ENCODE peak calls at places on chromosomes 1 and 21, in seven cellular contexts. U is right lobe of liver, M is progenitor cell of endocrine pancreas, A is choroid plexus epithelial cell, V is fibroblast of mammary gland, G is cardiac muscle cell, R is tibial nerve. Y is an unnamed sample.

GRCh38 chr1:38093569-38094520 is 47.3 kb upstream of the POU3F1 start:
- DNase-seq in R (no peak), G (no peak), V (no peak), U (no peak), A (no peak), M (no peak), Y (no peak)

GRCh38 chr1:246294263-246294662 is 212.8 kb downstream of the SMYD3 start:
- DNase-seq in M (no peak), U (no peak), R (no peak), A (no peak), G (no peak), V (no peak), Y (no peak)

GRCh38 chr21:29521872-29522271 is 223.2 kb downstream of the BACH1 start:
- DNase-seq in M (no peak), U (no peak), A (no peak), G (no peak), V (no peak), R (no peak), Y (no peak)

GRCh38 chr1:226893936-226894335 is 23.5 kb downstream of the PSEN2 start:
- DNase-seq in M (no peak), V (no peak), U (peak; percentile 43), G (no peak), A (no peak), R (no peak), Y (no peak)

GRCh38 chr21:31872072-31872451 is 758 bp upstream of the HUNK start:
- DNase-seq in U (no peak), A (no peak), M (no peak), R (no peak), G (no peak), V (no peak), Y (no peak)

GRCh38 chr21:37659874-37660273 is 256.4 kb downstream of the KCNJ6 start:
- DNase-seq in U (peak; percentile 81), G (no peak), M (no peak), A (no peak), R (no peak), V (no peak), Y (no peak)

GRCh38 chr21:37136261-37136660 is 63.2 kb downstream of the TTC3 start:
- DNase-seq in G (no peak), U (no peak), R (no peak), V (no peak), A (no peak), M (no peak), Y (no peak)

GRCh38 chr1:6962390-6962955 is 177.2 kb downstream of the CAMTA1 start:
- DNase-seq in G (peak; percentile 38), R (peak; percentile 18), A (peak; percentile 8), U (no peak), V (peak; percentile 1), M (peak; percentile 52), Y (no peak)

GRCh38 chr1:196734460-196734859 is 40.2 kb upstream of the CFHR3 start:
- DNase-seq in V (no peak), U (no peak), R (no peak), M (no peak), G (no peak), A (no peak), Y (no peak)

GRCh38 chr21:34946385-34947121 is 102.5 kb downstream of the RUNX1 start:
- DNase-seq in M (no peak), U (no peak), R (no peak), A (no peak), G (no peak), V (no peak), Y (no peak)
- TF ChIP-seq CTCF in M (no peak), U (no peak), R (no peak), A (no peak), G (no peak), V (no peak), Y (no peak)

DNA sequence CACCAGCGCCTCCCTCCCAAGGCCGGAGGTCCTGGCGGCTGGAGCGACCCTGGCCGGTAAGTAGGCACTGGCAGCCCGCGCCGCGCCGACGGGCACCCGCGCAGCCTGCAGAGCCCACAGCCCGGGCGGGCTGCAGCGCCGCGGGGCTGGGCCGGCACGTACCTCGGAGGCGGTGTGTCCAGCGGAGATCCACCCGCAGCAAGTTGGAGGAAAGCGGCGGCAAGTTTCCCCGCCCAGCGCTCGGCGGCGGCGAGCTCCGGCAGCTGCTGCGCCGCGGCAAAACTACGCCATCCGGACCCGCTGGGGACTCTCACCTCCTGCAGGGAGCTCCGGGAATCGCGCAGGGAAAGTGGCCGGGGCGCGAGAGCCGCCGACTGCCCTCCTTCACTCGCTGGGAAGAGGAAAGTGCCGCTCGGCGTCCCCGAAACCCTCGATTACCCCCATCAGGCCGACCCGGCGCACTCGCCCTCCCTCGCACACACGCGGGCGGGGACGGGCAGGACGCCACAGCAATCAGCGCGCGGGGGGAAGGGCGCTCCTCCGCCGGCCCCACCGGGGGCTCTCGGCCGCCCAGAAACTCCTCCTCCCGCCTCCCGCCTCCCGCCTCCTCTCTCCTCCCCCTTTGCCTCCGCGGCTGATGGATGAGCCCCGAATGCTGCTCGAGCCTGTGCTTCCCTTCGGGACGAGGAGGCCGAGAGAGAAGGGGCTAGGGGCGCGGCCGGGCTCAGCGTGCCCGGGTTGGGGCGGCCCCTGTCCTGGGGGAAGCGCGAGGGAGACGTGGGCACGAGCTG is at the start of gene TGFBR3:
- DNase-seq in M (peak; percentile 78), G (peak; percentile 98), U (peak; percentile 96), A (peak; percentile 88), V (peak; percentile 91), R (peak; percentile 89), Y (no peak)
- TF ChIP-seq CTCF in M (peak; percentile 57), G (peak; percentile 56), U (peak; percentile 42), A (peak; percentile 55), V (peak; percentile 33), R (peak; percentile 63), Y (no peak)

DNA sequence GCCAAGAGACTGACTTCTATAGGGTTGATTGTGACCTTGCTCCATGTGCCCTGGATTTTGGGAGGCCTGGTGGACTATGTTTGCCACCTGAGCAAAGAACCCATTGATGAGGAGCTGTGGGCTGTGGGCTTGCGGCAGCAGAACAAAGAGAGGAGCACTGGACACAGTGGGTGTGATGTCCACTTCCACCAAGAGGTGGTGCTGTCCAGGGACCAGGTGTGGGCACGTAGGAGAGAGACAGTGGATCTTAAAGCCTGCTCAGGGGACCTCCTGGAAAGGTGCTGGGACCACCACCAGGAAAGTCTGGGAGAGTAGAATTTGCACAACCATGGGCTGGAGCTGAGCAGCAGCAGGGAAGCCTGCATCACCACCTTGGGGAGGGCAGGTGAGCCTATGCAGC is 106.7 kb upstream of the ETS2 start:
- DNase-seq in V (no peak), R (no peak), M (no peak), U (no peak), A (peak; percentile 12), G (no peak), Y (no peak)
- TF ChIP-seq CTCF in V (peak; percentile 23), R (no peak), M (peak; percentile 33), U (no peak), A (peak; percentile 51), G (peak; percentile 42), Y (no peak)

GRCh38 chr1:203048086-203048485 is 21.8 kb downstream of the PPFIA4 start:
- DNase-seq in R (no peak), U (no peak), V (no peak), M (no peak), A (no peak), G (no peak), Y (no peak)
- TF ChIP-seq CTCF in R (no peak), U (no peak), V (no peak), M (no peak), A (no peak), G (no peak), Y (no peak)

GRCh38 chr1:34701326-34702129 is 53.3 kb upstream of the GJB5 start:
- DNase-seq in A (no peak), V (no peak), G (no peak), R (no peak), U (no peak), M (no peak), Y (no peak)

GRCh38 chr1:34694383-34694782 is 60.5 kb upstream of the GJB5 start:
- DNase-seq in G (no peak), U (no peak), M (no peak), V (no peak), R (no peak), A (no peak), Y (no peak)

GRCh38 chr1:34695580-34695979 is 59.3 kb upstream of the GJB5 start:
- DNase-seq in A (no peak), V (no peak), U (no peak), R (no peak), M (no peak), G (no peak), Y (no peak)

GRCh38 chr1:34693081-34693480 is 61.8 kb upstream of the GJB5 start:
- DNase-seq in U (no peak), V (no peak), R (no peak), M (no peak), A (no peak), G (no peak), Y (no peak)

GRCh38 chr1:34696230-34696629 is 58.6 kb upstream of the GJB5 start:
- DNase-seq in A (no peak), G (no peak), R (no peak), M (no peak), U (no peak), V (peak; percentile 11), Y (no peak)
- TF ChIP-seq CTCF in A (no peak), G (no peak), R (no peak), M (no peak), U (no peak), V (no peak), Y (no peak)

DNA sequence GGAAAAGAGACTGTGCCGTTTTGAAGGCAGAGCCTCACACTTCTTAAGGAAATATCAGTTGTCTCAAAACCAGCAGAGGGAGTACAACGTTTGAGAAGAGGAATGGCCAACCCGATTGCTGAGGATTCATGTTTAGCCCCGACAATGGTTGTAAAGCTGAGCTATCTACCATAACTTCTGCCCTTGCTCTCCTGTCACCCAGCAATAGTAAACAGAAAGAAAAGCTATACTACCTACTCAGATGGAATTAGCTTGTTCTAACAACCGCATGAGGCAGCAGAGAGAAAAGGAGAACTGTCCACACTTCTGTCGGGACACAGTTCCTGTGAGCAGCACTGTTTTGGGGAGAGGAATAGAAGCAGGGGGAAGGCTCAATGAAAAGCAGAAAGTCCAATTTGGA is 91.2 kb downstream of the SLC45A1 start:
- DNase-seq in U (no peak), R (no peak), G (peak; percentile 82), A (peak; percentile 83), M (no peak), V (peak; percentile 81), Y (no peak)
- TF ChIP-seq CTCF in U (peak; percentile 49), R (peak; percentile 42), G (peak; percentile 61), A (peak; percentile 74), M (peak; percentile 43), V (peak; percentile 62), Y (peak; percentile 71)

GRCh38 chr1:25217598-25218232 is 14.6 kb downstream of the SYF2 start:
- DNase-seq in V (no peak), G (no peak), R (no peak), M (no peak), U (no peak), A (no peak), Y (no peak)
- TF ChIP-seq CTCF in V (no peak), G (no peak), R (no peak), M (no peak), U (no peak), A (no peak), Y (no peak)

GRCh38 chr21:33374874-33375644 is 28.2 kb upstream of the IFNGR2 start:
- DNase-seq in M (no peak), R (no peak), V (no peak), U (no peak), G (no peak), A (no peak), Y (no peak)
- TF ChIP-seq CTCF in M (no peak), R (no peak), V (no peak), U (no peak), G (no peak), A (no peak), Y (peak; percentile 56)

Y was measured in CD14-positive monocyte.